ENCODE peak calls at places on chromosome X, in six cellular contexts. Z is amniotic stem cell; L is type B pancreatic cell; U is D341Med; X is HCT116; N is activated naive CD4-positive, alpha-beta T cell. Y is an unnamed sample.

GRCh38 chrX:19728915-19729314 is 158.5 kb downstream of the SH3KBP1 start:
- DNase-seq in Z (no peak), L (no peak), U (no peak), X (no peak), N (no peak), Y (no peak)

GRCh38 chrX:14758029-14758491 is 114.8 kb downstream of the FANCB start:
- DNase-seq in Z (no peak), L (no peak), U (no peak), X (no peak), N (no peak), Y (no peak)

GRCh38 chrX:34638116-34638515 is 19.0 kb downstream of the TMEM47 start:
- DNase-seq in Z (no peak), L (no peak), U (no peak), X (no peak), N (no peak), Y (no peak)

GRCh38 chrX:119672252-119672825 is 20.6 kb downstream of the SEPTIN6 start:
- DNase-seq in Z (no peak), L (no peak), U (no peak), X (no peak), N (no peak), Y (no peak)

GRCh38 chrX:20347486-20347885 is 80.8 kb upstream of the RPS6KA3 start:
- DNase-seq in Z (no peak), L (no peak), U (no peak), X (no peak), N (no peak), Y (no peak)

GRCh38 chrX:110180928-110181310 is 137.0 kb downstream of the AMMECR1 start:
- DNase-seq in Z (peak), L (no peak), U (no peak), X (peak), N (no peak), Y (no peak)

GRCh38 chrX:5113128-5113527 is 1115.5 kb downstream of the NLGN4X start:
- DNase-seq in Z (no peak), L (no peak), U (no peak), X (no peak), N (no peak), Y (no peak)

GRCh38 chrX:41351923-41352322 is 18.0 kb downstream of the DDX3X start:
- DNase-seq in Z (no peak), L (no peak), U (no peak), X (no peak), N (no peak), Y (no peak)

GRCh38 chrX:119145241-119145653 is 17.6 kb upstream of the KIAA1210 start:
- DNase-seq in Z (no peak), L (no peak), U (peak), X (peak), N (no peak), Y (no peak)

GRCh38 chrX:151789179-151789800 is 54.7 kb downstream of the CNGA2 start:
- DNase-seq in Z (peak), L (no peak), U (no peak), X (no peak), N (no peak), Y (peak)

GRCh38 chrX:150880808-150881165 is 17.7 kb downstream of the CD99L2 start:
- DNase-seq in Z (no peak), L (no peak), U (no peak), X (no peak), N (no peak), Y (no peak)

GRCh38 chrX:33045882-33046281 is 165.5 kb downstream of the DMD start:
- DNase-seq in Z (no peak), L (no peak), U (no peak), X (no peak), N (no peak), Y (no peak)

GRCh38 chrX:72243472-72243871 is 4.6 kb upstream of the ERCC6L start:
- DNase-seq in Z (peak), L (no peak), U (no peak), X (no peak), N (no peak), Y (no peak)

Y was measured in BJ.